ENCODE peak calls at places on chromosomes 11 and 22, in four cellular contexts. O is iris pigment epithelial cell; J is naive thymus-derived CD8-positive, alpha-beta T cell; Q is SK-MEL-5. E is an unnamed sample.
A peak's percentile ranks its signal among the peaks of the same experiment; 100 is the strongest.

GRCh38 chr11:12319734-12320387 is 57.5 kb upstream of the PARVA start:
- DNase-seq in O (no peak), J (no peak), Q (no peak), E (no peak)

GRCh38 chr11:62125881-62126280 is 2.1 kb downstream of the INCENP start:
- DNase-seq in Q (peak; percentile 99), O (no peak), J (no peak), E (no peak)

GRCh38 chr11:2420502-2421225 is 20.1 kb downstream of the TSSC4 start:
- DNase-seq in J (peak; percentile 67), Q (peak; percentile 72), O (peak; percentile 56), E (peak; percentile 70)

GRCh38 chr11:10725114-10725906 is 25.7 kb upstream of the CTR9 start:
- DNase-seq in O (peak; percentile 93), J (no peak), Q (no peak), E (no peak)

GRCh38 chr11:1652026-1652425 is 22.5 kb downstream of the KRTAP5-5 start:
- DNase-seq in Q (no peak), O (no peak), J (no peak), E (no peak)

GRCh38 chr22:49949914-49950292 is 10.7 kb upstream of the PIM3 start:
- DNase-seq in O (no peak), Q (no peak), J (no peak), E (no peak)

GRCh38 chr11:85886089-85887056 is 31.2 kb downstream of the CCDC83 start:
- DNase-seq in J (no peak), Q (no peak), O (peak; percentile 38), E (no peak)

GRCh38 chr11:126132319-126132718 is 69.7 kb upstream of the CDON start:
- DNase-seq in J (no peak), Q (no peak), O (peak; percentile 36), E (no peak)

GRCh38 chr11:118533769-118534729 is 3.1 kb downstream of the TMEM25 start:
- DNase-seq in O (no peak), J (no peak), Q (peak; percentile 71), E (no peak)

GRCh38 chr11:46006418-46007070 is 84.1 kb downstream of the LARGE2 start:
- DNase-seq in Q (peak; percentile 83), J (no peak), O (peak; percentile 77), E (no peak)

GRCh38 chr11:30758946-30759501 is 172.9 kb upstream of the MPPED2 start:
- DNase-seq in O (no peak), Q (no peak), J (no peak), E (no peak)

GRCh38 chr11:74055938-74056337 is 47.1 kb upstream of the UCP3 start:
- DNase-seq in J (no peak), O (peak; percentile 94), Q (peak; percentile 52), E (no peak)

GRCh38 chr22:43177479-43177878 is 9.5 kb downstream of the TTLL12 start:
- DNase-seq in O (no peak), Q (no peak), J (no peak), E (no peak)

GRCh38 chr11:73322986-73323306 is 14.9 kb downstream of the ARHGEF17 start:
- DNase-seq in Q (no peak), J (no peak), O (no peak), E (no peak)

GRCh38 chr22:34429314-34429713 is 509.0 kb upstream of the LARGE1 start:
- DNase-seq in Q (no peak), J (no peak), O (no peak), E (no peak)

GRCh38 chr11:124454552-124454951 is 9.1 kb upstream of the OR8B8 start:
- DNase-seq in J (no peak), Q (no peak), O (no peak), E (no peak)

GRCh38 chr11:74330065-74330858 is 18.8 kb upstream of the P4HA3 start:
- DNase-seq in O (peak; percentile 88), J (no peak), Q (no peak), E (no peak)